ENCODE peak calls at places on chromosomes 5 and 9, in six cellular contexts. One of them, this sample, is unnamed.

GRCh38 chr9:101466863-101467262 is 31.3 kb upstream of the ALDOB start:
- DNase-seq in neural progenitor cell: no peak
- DNase-seq in colonic mucosa: no peak
- DNase-seq in CD8-positive, alpha-beta T cell: no peak
- DNase-seq in cardiac muscle cell: no peak
- DNase-seq in tibial artery: no peak
- DNase-seq in this sample: no peak

GRCh38 chr5:84961193-84961592 is 576.5 kb upstream of the EDIL3 start:
- DNase-seq in neural progenitor cell: no peak
- DNase-seq in colonic mucosa: no peak
- DNase-seq in CD8-positive, alpha-beta T cell: no peak
- DNase-seq in cardiac muscle cell: no peak
- DNase-seq in tibial artery: no peak
- DNase-seq in this sample: no peak

GRCh38 chr5:126384985-126385384 is 38.2 kb upstream of the GRAMD2B start:
- DNase-seq in neural progenitor cell: no peak
- DNase-seq in colonic mucosa: no peak
- DNase-seq in CD8-positive, alpha-beta T cell: no peak
- DNase-seq in cardiac muscle cell: no peak
- DNase-seq in tibial artery: no peak
- DNase-seq in this sample: no peak

GRCh38 chr5:74318985-74319563 is 321.5 kb downstream of the ENC1 start:
- DNase-seq in neural progenitor cell: no peak
- DNase-seq in colonic mucosa: no peak
- DNase-seq in CD8-positive, alpha-beta T cell: no peak
- DNase-seq in cardiac muscle cell: no peak
- DNase-seq in tibial artery: no peak
- DNase-seq in this sample: no peak

GRCh38 chr5:179225387-179225786 is 119.9 kb downstream of the ADAMTS2 start:
- DNase-seq in neural progenitor cell: no peak
- DNase-seq in colonic mucosa: no peak
- DNase-seq in CD8-positive, alpha-beta T cell: no peak
- DNase-seq in cardiac muscle cell: no peak
- DNase-seq in tibial artery: no peak
- DNase-seq in this sample: no peak

GRCh38 chr9:132541051-132541450 is 41.4 kb upstream of the BARHL1 start:
- DNase-seq in neural progenitor cell: no peak
- DNase-seq in colonic mucosa: no peak
- DNase-seq in CD8-positive, alpha-beta T cell: no peak
- DNase-seq in cardiac muscle cell: no peak
- DNase-seq in tibial artery: no peak
- DNase-seq in this sample: no peak

GRCh38 chr5:154818459-154819116 is 31.8 kb downstream of the FAXDC2 start:
- DNase-seq in neural progenitor cell: no peak
- DNase-seq in colonic mucosa: no peak
- DNase-seq in CD8-positive, alpha-beta T cell: no peak
- DNase-seq in cardiac muscle cell: no peak
- DNase-seq in tibial artery: no peak
- DNase-seq in this sample: no peak

GRCh38 chr5:143413964-143414669 is 10.6 kb upstream of the NR3C1 start:
- DNase-seq in neural progenitor cell: no peak
- DNase-seq in colonic mucosa: no peak
- DNase-seq in CD8-positive, alpha-beta T cell: no peak
- DNase-seq in cardiac muscle cell: no peak
- DNase-seq in tibial artery: no peak
- DNase-seq in this sample: no peak

GRCh38 chr9:37574241-37574721 is 1.9 kb downstream of the FBXO10 start:
- DNase-seq in neural progenitor cell: peak; percentile 76
- DNase-seq in colonic mucosa: no peak
- DNase-seq in CD8-positive, alpha-beta T cell: no peak
- DNase-seq in cardiac muscle cell: no peak
- DNase-seq in tibial artery: no peak
- DNase-seq in this sample: no peak

GRCh38 chr5:71883745-71884103 is 164.6 kb downstream of the CARTPT start:
- DNase-seq in neural progenitor cell: no peak
- DNase-seq in colonic mucosa: no peak
- DNase-seq in CD8-positive, alpha-beta T cell: no peak
- DNase-seq in cardiac muscle cell: no peak
- DNase-seq in tibial artery: no peak
- DNase-seq in this sample: no peak

GRCh38 chr5:31531888-31532710 is at the start of the genes C5orf22 and DROSHA:
- DNase-seq in neural progenitor cell: peak; percentile 98
- DNase-seq in colonic mucosa: peak; percentile 96
- DNase-seq in CD8-positive, alpha-beta T cell: peak; percentile 92
- DNase-seq in cardiac muscle cell: peak; percentile 98
- DNase-seq in tibial artery: peak; percentile 94
- DNase-seq in this sample: peak; percentile 94

GRCh38 chr5:31534527-31535046 is 2.5 kb downstream of the C5orf22 start:
- DNase-seq in neural progenitor cell: no peak
- DNase-seq in colonic mucosa: no peak
- DNase-seq in CD8-positive, alpha-beta T cell: no peak
- DNase-seq in cardiac muscle cell: no peak
- DNase-seq in tibial artery: no peak
- DNase-seq in this sample: peak; percentile 71

GRCh38 chr5:31531543-31531887 is 378 bp downstream of the DROSHA start:
- DNase-seq in neural progenitor cell: peak; percentile 39
- DNase-seq in colonic mucosa: peak; percentile 33
- DNase-seq in CD8-positive, alpha-beta T cell: peak; percentile 18
- DNase-seq in cardiac muscle cell: peak; percentile 44
- DNase-seq in tibial artery: no peak
- DNase-seq in this sample: no peak

GRCh38 chr5:31530541-31531265 is 1.2 kb downstream of the DROSHA start:
- DNase-seq in neural progenitor cell: no peak
- DNase-seq in colonic mucosa: no peak
- DNase-seq in CD8-positive, alpha-beta T cell: no peak
- DNase-seq in cardiac muscle cell: no peak
- DNase-seq in tibial artery: no peak
- DNase-seq in this sample: no peak
- H3K4me3 ChIP-seq in neural progenitor cell: peak overlapping the region; percentile 85
- H3K4me3 ChIP-seq in colonic mucosa: peak overlapping the region; percentile 67
- H3K4me3 ChIP-seq in CD8-positive, alpha-beta T cell: peak overlapping the region; percentile 91
- H3K4me3 ChIP-seq in cardiac muscle cell: peak overlapping the region; percentile 93
- H3K4me3 ChIP-seq in tibial artery: peak overlapping the region; percentile 80
- H3K4me3 ChIP-seq in this sample: peak overlapping the region; percentile 89

GRCh38 chr9:90827181-90827866 is 25.7 kb downstream of the SYK start:
- DNase-seq in neural progenitor cell: no peak
- DNase-seq in colonic mucosa: no peak
- DNase-seq in CD8-positive, alpha-beta T cell: no peak
- DNase-seq in cardiac muscle cell: no peak
- DNase-seq in tibial artery: peak; percentile 39
- DNase-seq in this sample: no peak
- H3K4me3 ChIP-seq in neural progenitor cell: no peak overlapping the region
- H3K4me3 ChIP-seq in colonic mucosa: no peak overlapping the region
- H3K4me3 ChIP-seq in CD8-positive, alpha-beta T cell: no peak overlapping the region
- H3K4me3 ChIP-seq in cardiac muscle cell: no peak overlapping the region
- H3K4me3 ChIP-seq in tibial artery: no peak overlapping the region
- H3K4me3 ChIP-seq in this sample: no peak overlapping the region

DNA sequence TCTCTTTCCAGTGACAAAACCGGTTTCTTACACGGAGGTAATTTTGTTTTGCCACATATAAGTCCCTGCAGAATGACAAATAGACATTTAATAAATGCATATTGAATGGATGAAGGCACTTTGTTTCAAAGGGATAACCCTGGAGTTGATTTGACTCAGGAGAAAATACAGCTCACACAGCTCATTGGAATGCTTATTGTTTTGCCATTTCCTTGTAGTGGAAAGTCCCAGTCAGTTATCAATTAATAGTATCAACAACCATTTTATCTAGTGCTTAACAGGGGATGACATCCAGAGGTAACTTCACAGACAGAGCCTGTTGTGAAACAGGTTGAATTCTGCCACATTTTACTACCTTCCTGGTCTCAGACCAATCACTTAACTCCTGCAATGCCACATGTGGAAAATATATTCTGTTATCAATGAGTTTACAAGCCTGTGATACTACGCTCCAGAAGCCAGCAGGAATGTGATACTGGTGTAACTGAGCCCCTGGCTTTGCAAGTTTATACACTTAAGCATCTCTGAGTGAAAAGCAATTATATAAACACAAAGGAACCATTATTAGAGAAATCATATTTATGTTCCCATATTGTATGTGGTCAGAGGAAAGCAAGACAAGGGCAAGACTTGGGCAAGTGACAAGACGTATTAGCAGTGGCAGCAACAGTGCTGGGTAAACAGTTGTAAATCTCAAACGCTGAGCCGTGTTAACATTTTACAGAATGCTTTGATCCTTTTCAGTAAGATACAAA is 123.2 kb upstream of the ANKRD55 start:
- DNase-seq in neural progenitor cell: no peak
- DNase-seq in colonic mucosa: no peak
- DNase-seq in CD8-positive, alpha-beta T cell: no peak
- DNase-seq in cardiac muscle cell: no peak
- DNase-seq in tibial artery: no peak
- DNase-seq in this sample: peak; percentile 72
- H3K4me3 ChIP-seq in neural progenitor cell: no peak overlapping the region
- H3K4me3 ChIP-seq in colonic mucosa: no peak overlapping the region
- H3K4me3 ChIP-seq in CD8-positive, alpha-beta T cell: no peak overlapping the region
- H3K4me3 ChIP-seq in cardiac muscle cell: no peak overlapping the region
- H3K4me3 ChIP-seq in tibial artery: no peak overlapping the region
- H3K4me3 ChIP-seq in this sample: no peak overlapping the region

GRCh38 chr5:138354387-138354786 is 1.9 kb downstream of the KDM3B start:
- DNase-seq in neural progenitor cell: peak; percentile 45
- DNase-seq in colonic mucosa: peak; percentile 18
- DNase-seq in CD8-positive, alpha-beta T cell: no peak
- DNase-seq in cardiac muscle cell: no peak
- DNase-seq in tibial artery: no peak
- DNase-seq in this sample: no peak
- H3K4me3 ChIP-seq in neural progenitor cell: peak overlapping the region; percentile 100
- H3K4me3 ChIP-seq in colonic mucosa: peak overlapping the region; percentile 96
- H3K4me3 ChIP-seq in CD8-positive, alpha-beta T cell: peak overlapping the region; percentile 97
- H3K4me3 ChIP-seq in cardiac muscle cell: peak overlapping the region; percentile 81
- H3K4me3 ChIP-seq in tibial artery: peak overlapping the region; percentile 89
- H3K4me3 ChIP-seq in this sample: peak overlapping the region; percentile 92

GRCh38 chr5:140157032-140157781 is 17.8 kb upstream of the CYSTM1 start:
- DNase-seq in neural progenitor cell: peak; percentile 93
- DNase-seq in colonic mucosa: peak; percentile 93
- DNase-seq in CD8-positive, alpha-beta T cell: peak; percentile 87
- DNase-seq in cardiac muscle cell: peak; percentile 90
- DNase-seq in tibial artery: peak; percentile 87
- DNase-seq in this sample: no peak
- H3K4me3 ChIP-seq in neural progenitor cell: peak overlapping the region; percentile 22
- H3K4me3 ChIP-seq in colonic mucosa: peak overlapping the region; percentile 31
- H3K4me3 ChIP-seq in CD8-positive, alpha-beta T cell: no peak overlapping the region
- H3K4me3 ChIP-seq in cardiac muscle cell: peak overlapping the region; percentile 6
- H3K4me3 ChIP-seq in tibial artery: peak overlapping the region; percentile 50
- H3K4me3 ChIP-seq in this sample: peak overlapping the region; percentile 11